ENCODE peak calls at places on chromosomes 4 and X, in five cellular contexts. K is testis, Z is breast epithelium, O is transverse colon, Y is choroid plexus epithelial cell. J is an unnamed sample.

GRCh38 chr4:6281436-6282144 is 11.9 kb downstream of the WFS1 start:
- DNase-seq in K (peak; percentile 82), Z (no peak), O (peak; percentile 20), Y (no peak), J (no peak)

GRCh38 chr4:152038238-152038637 is 277.4 kb upstream of the GATB start:
- DNase-seq in K (no peak), Z (no peak), O (no peak), Y (peak; percentile 42), J (peak; percentile 42)

GRCh38 chrX:101206471-101206870 is 13.1 kb upstream of the DRP2 start:
- DNase-seq in K (no peak), Z (no peak), O (no peak), Y (peak; percentile 65), J (peak; percentile 48)

GRCh38 chr4:11566440-11567022 is 137.8 kb upstream of the HS3ST1 start:
- DNase-seq in K (no peak), Z (no peak), O (no peak), Y (peak; percentile 53), J (no peak)

GRCh38 chr4:11976726-11977263 is 548.1 kb upstream of the HS3ST1 start:
- DNase-seq in K (no peak), Z (no peak), O (no peak), Y (no peak), J (peak; percentile 14)

GRCh38 chr4:52957220-52957686 is 95.1 kb downstream of the RASL11B start:
- DNase-seq in K (no peak), Z (no peak), O (peak; percentile 10), Y (peak; percentile 56), J (no peak)

GRCh38 chr4:187270154-187270553 is 546.5 kb upstream of the FAT1 start:
- DNase-seq in K (no peak), Z (no peak), O (no peak), Y (no peak), J (peak; percentile 10)

GRCh38 chrX:141341743-141342142 is 99.4 kb upstream of the SPANXC start:
- DNase-seq in K (no peak), Z (no peak), O (no peak), Y (no peak), J (no peak)

GRCh38 chr4:126890994-126891393 is 741.8 kb upstream of the INTU start:
- DNase-seq in K (no peak), Z (no peak), O (no peak), Y (peak; percentile 55), J (peak; percentile 4)

GRCh38 chr4:104490770-104491395 is 3.8 kb downstream of the CXXC4 start:
- DNase-seq in K (peak; percentile 87), Z (peak; percentile 58), O (peak; percentile 74), Y (peak; percentile 35), J (peak; percentile 57)

GRCh38 chrX:153948002-153948466 is 3.6 kb upstream of the RENBP start:
- DNase-seq in K (no peak), Z (no peak), O (no peak), Y (no peak), J (no peak)

GRCh38 chr4:173434226-173434625 is 35.3 kb upstream of the SCRG1 start:
- DNase-seq in K (no peak), Z (no peak), O (no peak), Y (no peak), J (no peak)

GRCh38 chr4:121370729-121371325 is 10.0 kb downstream of the QRFPR start:
- DNase-seq in K (peak; percentile 72), Z (no peak), O (peak; percentile 11), Y (peak; percentile 67), J (peak; percentile 50)

GRCh38 chrX:113059714-113060113 is 219.1 kb upstream of the AMOT start:
- DNase-seq in K (no peak), Z (no peak), O (no peak), Y (peak; percentile 0), J (peak; percentile 2)

GRCh38 chrX:118751950-118752783 is 24.8 kb downstream of the IL13RA1 start:
- DNase-seq in K (no peak), Z (no peak), O (no peak), Y (no peak), J (peak; percentile 70)

GRCh38 chr4:8612646-8613045 is 20.1 kb downstream of the CPZ start:
- DNase-seq in K (no peak), Z (no peak), O (no peak), Y (no peak), J (no peak)

GRCh38 chr4:113756005-113756410 is 5.5 kb downstream of the CAMK2D start:
- DNase-seq in K (no peak), Z (no peak), O (no peak), Y (peak; percentile 72), J (peak; percentile 70)

GRCh38 chr4:8179074-8179473 is 20.0 kb upstream of the SH3TC1 start:
- DNase-seq in K (no peak), Z (no peak), O (no peak), Y (no peak), J (no peak)

GRCh38 chr4:85398276-85398675 is 76.7 kb upstream of the ARHGAP24 start:
- DNase-seq in K (no peak), Z (no peak), O (no peak), Y (peak; percentile 60), J (no peak)

GRCh38 chr4:150986085-150986484 is 29.0 kb downstream of the LRBA start:
- DNase-seq in K (no peak), Z (no peak), O (no peak), Y (no peak), J (no peak)

GRCh38 chrX:74248889-74249288 is 55.1 kb upstream of the ZCCHC13 start:
- DNase-seq in K (no peak), Z (no peak), O (peak; percentile 43), Y (peak; percentile 37), J (peak; percentile 29)

GRCh38 chr4:144449623-144450022 is 196.3 kb upstream of the HHIP start:
- DNase-seq in K (peak; percentile 43), Z (no peak), O (no peak), Y (no peak), J (peak; percentile 23)

GRCh38 chrX:34874763-34875162 is 67.8 kb upstream of the FAM47B start:
- DNase-seq in K (no peak), Z (no peak), O (no peak), Y (no peak), J (no peak)

GRCh38 chr4:147942729-147943128 is 210.8 kb downstream of the ARHGAP10 start:
- DNase-seq in K (no peak), Z (no peak), O (no peak), Y (peak; percentile 49), J (no peak)

GRCh38 chrX:132631579-132632232 is 142.9 kb upstream of the MBNL3 start:
- DNase-seq in K (no peak), Z (no peak), O (no peak), Y (peak; percentile 52), J (peak; percentile 41)

GRCh38 chrX:87583679-87584078 is 66.1 kb downstream of the KLHL4 start:
- DNase-seq in K (no peak), Z (no peak), O (no peak), Y (peak; percentile 50), J (peak; percentile 26)

GRCh38 chrX:136207546-136207945 is 43.7 kb downstream of the MAP7D3 start:
- DNase-seq in K (no peak), Z (no peak), O (no peak), Y (no peak), J (no peak)
- H3K4me3 ChIP-seq in K (no peak overlapping the region), Z (peak overlapping the region; percentile 38), O (no peak overlapping the region), Y (no peak overlapping the region), J (no peak overlapping the region)

GRCh38 chr4:75514949-75515612 is 808 bp downstream of the THAP6 start:
- DNase-seq in K (no peak), Z (no peak), O (no peak), Y (no peak), J (peak; percentile 1)

GRCh38 chr4:75516144-75516543 is 1.9 kb downstream of the THAP6 start:
- DNase-seq in K (no peak), Z (no peak), O (no peak), Y (no peak), J (no peak)

GRCh38 chr4:75512336-75513211 is 1.6 kb downstream of the RCHY1 start:
- DNase-seq in K (no peak), Z (no peak), O (no peak), Y (peak; percentile 53), J (peak; percentile 26)

GRCh38 chr4:75513529-75514130 is 573 bp downstream of the RCHY1 start:
- DNase-seq in K (no peak), Z (no peak), O (no peak), Y (peak; percentile 20), J (no peak)

DNA sequence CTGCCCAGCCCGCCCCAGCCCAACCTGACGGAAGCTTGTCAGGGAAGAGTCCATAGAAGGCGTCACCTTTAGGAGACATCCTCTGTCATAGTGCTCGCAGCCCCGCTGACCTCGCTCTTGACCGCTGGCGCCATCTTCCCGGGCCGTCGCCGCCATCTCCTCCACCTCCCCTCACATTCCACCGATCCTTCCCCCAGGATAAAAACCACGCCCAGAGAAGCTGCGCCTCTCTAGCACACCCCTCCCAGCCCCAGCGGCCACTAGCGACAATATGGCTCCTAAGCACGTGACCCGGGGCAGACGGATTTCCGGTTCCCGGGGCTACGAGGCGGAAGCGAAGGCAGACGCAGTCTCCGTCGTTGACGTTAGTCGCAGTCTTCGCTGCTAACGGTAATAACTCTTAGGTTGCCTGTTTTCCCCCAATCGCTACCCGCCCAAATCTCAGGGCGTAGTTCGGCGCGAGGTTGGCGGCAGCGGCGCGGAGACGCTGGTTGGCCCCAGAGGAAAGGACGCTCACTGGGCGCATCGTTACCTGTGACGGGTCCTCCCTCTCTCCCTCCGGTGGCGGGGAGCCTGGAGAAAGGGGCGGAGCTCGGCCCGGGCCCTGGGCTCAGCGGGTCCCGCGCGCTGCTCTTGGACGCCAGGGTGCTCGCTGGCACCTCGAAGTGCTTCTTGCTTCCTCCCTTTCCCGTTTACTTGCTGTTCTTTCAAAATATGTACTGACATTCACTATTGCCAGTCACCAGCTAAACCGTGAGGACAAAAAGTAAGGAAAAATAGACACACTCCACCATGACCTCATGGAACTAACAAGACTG is at the start of the genes RCHY1 and THAP6:
- DNase-seq in K (peak; percentile 98), Z (peak; percentile 95), O (peak; percentile 97), Y (peak; percentile 94), J (peak; percentile 96)
- TF ChIP-seq CTCF in K (no peak), Z (peak; percentile 44), O (peak; percentile 36), Y (no peak), J (peak; percentile 10)

GRCh38 chrX:77447339-77448149 is at the start of gene FGF16:
- DNase-seq in K (no peak), Z (no peak), O (no peak), Y (no peak), J (no peak)

GRCh38 chrX:77450415-77450814 is 3.2 kb downstream of the FGF16 start:
- DNase-seq in K (no peak), Z (no peak), O (no peak), Y (no peak), J (no peak)

GRCh38 chrX:77446840-77447239 is 349 bp upstream of the FGF16 start:
- DNase-seq in K (no peak), Z (no peak), O (no peak), Y (no peak), J (no peak)

GRCh38 chrX:77446029-77446585 is 1.1 kb upstream of the FGF16 start:
- DNase-seq in K (peak; percentile 27), Z (no peak), O (peak; percentile 10), Y (no peak), J (no peak)

DNA sequence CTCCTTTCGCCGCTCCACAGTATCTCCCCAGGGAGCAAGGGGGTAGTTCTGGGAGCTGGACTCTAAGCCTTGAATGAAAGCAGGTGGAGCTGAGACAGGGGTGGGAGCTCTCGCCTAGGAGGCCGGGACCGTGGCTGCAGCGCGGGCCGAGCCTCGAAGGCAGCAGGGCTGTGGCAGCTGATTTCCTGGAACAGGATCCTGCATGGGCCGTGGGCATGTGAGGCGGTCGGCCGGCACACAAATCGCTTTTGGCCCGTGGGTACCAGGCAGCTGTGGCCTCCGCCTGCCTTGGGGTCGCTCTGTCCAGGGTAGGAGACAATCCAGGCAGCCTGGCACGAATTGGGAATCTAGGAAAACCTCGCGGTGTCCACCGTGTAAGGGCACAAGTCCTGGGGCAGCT is 981 bp downstream of the FGF16 start:
- DNase-seq in K (no peak), Z (no peak), O (no peak), Y (no peak), J (no peak)
- H3K4me3 ChIP-seq in K (no peak overlapping the region), Z (peak overlapping the region; percentile 32), O (no peak overlapping the region), Y (no peak overlapping the region), J (no peak overlapping the region)

GRCh38 chrX:23782455-23782854 is 518 bp upstream of the SAT1 start:
- DNase-seq in K (no peak), Z (no peak), O (no peak), Y (peak; percentile 38), J (no peak)
- TF ChIP-seq CTCF in K (no peak), Z (no peak), O (no peak), Y (no peak), J (no peak)

J was measured in epithelial cell of esophagus.